ENCODE peak calls at places on chromosomes 1 and 21, in four cellular contexts. One of them, this sample, is unnamed.

GRCh38 chr1:184929711-184930202 is 44.6 kb downstream of the NIBAN1 start:
- DNase-seq in neuronal stem cell: no peak
- DNase-seq in H9: no peak
- DNase-seq in trophoblast cell: peak; percentile 60
- DNase-seq in this sample: peak; percentile 52

GRCh38 chr1:244276646-244277045 is 175.1 kb downstream of the ADSS2 start:
- DNase-seq in neuronal stem cell: no peak
- DNase-seq in H9: no peak
- DNase-seq in trophoblast cell: no peak
- DNase-seq in this sample: peak; percentile 28

GRCh38 chr1:70836456-70836855 is 211.2 kb downstream of the PTGER3 start:
- DNase-seq in neuronal stem cell: no peak
- DNase-seq in H9: no peak
- DNase-seq in trophoblast cell: no peak
- DNase-seq in this sample: no peak

GRCh38 chr1:84997667-84998600 is 1.0 kb upstream of the MCOLN2 start:
- DNase-seq in neuronal stem cell: peak; percentile 18
- DNase-seq in H9: peak; percentile 31
- DNase-seq in trophoblast cell: peak; percentile 27
- DNase-seq in this sample: peak; percentile 35

GRCh38 chr1:16075337-16076002 is 2.0 kb upstream of the FAM131C start:
- DNase-seq in neuronal stem cell: no peak
- DNase-seq in H9: no peak
- DNase-seq in trophoblast cell: no peak
- DNase-seq in this sample: peak; percentile 52

GRCh38 chr1:217342105-217342504 is 288.8 kb downstream of the GPATCH2 start:
- DNase-seq in neuronal stem cell: no peak
- DNase-seq in H9: no peak
- DNase-seq in trophoblast cell: no peak
- DNase-seq in this sample: no peak

GRCh38 chr1:54788462-54788861 is 12.7 kb downstream of the TTC22 start:
- DNase-seq in neuronal stem cell: no peak
- DNase-seq in H9: no peak
- DNase-seq in trophoblast cell: no peak
- DNase-seq in this sample: no peak

GRCh38 chr1:5920201-5920600 is 72.0 kb downstream of the NPHP4 start:
- DNase-seq in neuronal stem cell: no peak
- DNase-seq in H9: no peak
- DNase-seq in trophoblast cell: no peak
- DNase-seq in this sample: no peak

GRCh38 chr1:30670195-30671060 is 53.0 kb downstream of the MATN1 start:
- DNase-seq in neuronal stem cell: no peak
- DNase-seq in H9: no peak
- DNase-seq in trophoblast cell: no peak
- DNase-seq in this sample: no peak

DNA sequence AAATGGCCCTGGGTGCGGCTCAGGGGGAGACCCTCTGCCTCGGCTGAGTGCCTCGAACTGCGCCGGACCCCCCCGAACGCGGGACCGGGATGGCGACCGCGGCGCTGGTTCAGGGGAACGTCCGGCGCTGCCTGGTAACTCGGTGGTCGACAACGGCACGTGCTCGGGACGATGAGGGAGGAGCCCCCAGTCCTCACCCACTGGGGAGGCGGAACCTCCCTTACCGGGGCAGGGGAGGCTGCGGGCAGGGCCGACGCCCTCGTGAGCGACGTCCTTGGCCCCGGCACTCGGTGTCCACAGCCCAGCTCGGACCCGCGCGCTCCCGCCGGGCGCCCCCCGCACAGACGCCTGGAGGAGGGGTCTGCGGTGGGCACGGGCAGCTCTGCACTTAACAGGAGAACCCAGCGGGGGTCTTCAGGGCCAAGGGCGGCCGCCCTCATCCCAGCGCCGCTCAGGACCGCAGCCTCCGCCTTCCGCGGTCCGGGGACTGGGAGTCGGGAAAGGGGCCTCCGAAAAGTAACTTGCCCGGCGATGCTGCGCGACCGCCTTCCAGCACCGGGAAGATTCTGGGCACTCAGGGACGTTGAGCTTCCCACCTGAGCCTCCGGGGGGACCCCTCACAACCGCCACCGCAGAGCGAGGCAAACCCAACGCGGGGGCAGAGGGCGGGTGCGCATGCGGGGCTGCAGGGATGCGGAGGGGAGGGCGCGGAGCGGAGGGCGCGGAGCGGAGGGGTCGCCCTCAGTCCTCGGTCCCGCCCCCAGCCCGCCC is 1.7 kb downstream of the HES4 start:
- DNase-seq in neuronal stem cell: no peak
- DNase-seq in H9: peak; percentile 55
- DNase-seq in trophoblast cell: no peak
- DNase-seq in this sample: no peak
- H2BK12ac ChIP-seq in neuronal stem cell: peak overlapping the region; percentile 73
- H2BK12ac ChIP-seq in H9: no peak overlapping the region
- H2BK12ac ChIP-seq in trophoblast cell: no peak overlapping the region
- H2BK12ac ChIP-seq in this sample: no peak overlapping the region

DNA sequence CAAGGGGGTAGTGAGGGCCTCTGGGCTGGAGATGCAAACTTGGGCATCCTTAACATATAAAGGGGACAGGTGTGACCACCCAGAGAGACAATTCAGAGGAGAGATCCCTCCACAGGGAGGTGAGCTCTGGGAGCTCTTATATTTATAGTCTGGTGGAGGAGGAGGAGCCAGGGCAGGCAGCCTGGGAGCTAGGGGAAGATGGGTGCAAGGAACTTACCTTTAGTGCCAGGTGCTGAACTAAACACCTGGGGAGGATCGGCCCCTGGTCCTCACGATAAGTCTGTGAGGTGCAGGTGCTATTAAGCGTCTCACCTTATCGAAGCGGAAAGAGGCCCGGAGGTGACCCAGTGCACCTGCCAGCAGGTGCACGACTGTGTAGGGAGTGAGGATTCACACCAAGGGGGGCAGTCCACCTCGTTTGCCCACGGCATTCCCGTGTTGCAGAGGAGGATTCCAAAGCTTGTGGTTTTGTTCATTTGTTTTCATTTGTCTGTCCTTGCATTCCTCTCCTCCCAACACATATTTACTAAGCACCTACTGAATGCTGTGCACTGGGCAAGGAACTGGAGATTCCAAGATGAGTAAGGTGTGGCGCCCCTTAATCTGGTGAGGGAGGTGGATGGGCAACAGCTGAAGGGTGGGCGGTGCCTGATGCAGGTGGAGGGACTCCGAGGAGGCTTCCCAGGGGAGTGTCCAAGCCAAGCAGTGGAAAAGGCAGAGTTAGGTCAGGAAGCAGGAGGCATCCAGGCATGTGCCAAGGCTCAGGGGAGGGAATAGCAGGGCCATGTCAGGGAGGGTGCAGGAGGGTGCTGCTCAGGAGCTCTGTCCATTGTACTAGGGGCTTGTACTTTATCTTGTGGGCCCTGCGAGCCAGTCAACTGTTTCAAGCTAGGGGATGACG is 11.4 kb downstream of the ARHGEF10L start:
- DNase-seq in neuronal stem cell: no peak
- DNase-seq in H9: peak; percentile 56
- DNase-seq in trophoblast cell: no peak
- DNase-seq in this sample: no peak
- H2BK12ac ChIP-seq in neuronal stem cell: no peak overlapping the region
- H2BK12ac ChIP-seq in H9: no peak overlapping the region
- H2BK12ac ChIP-seq in trophoblast cell: no peak overlapping the region
- H2BK12ac ChIP-seq in this sample: peak overlapping the region; percentile 40

GRCh38 chr1:40840526-40841323 is 21.4 kb downstream of the CITED4 start:
- DNase-seq in neuronal stem cell: no peak
- DNase-seq in H9: no peak
- DNase-seq in trophoblast cell: no peak
- DNase-seq in this sample: no peak

GRCh38 chr1:40838045-40838979 is 23.9 kb downstream of the CITED4 start:
- DNase-seq in neuronal stem cell: no peak
- DNase-seq in H9: peak; percentile 76
- DNase-seq in trophoblast cell: no peak
- DNase-seq in this sample: no peak

GRCh38 chr1:40838980-40839942 is 22.9 kb downstream of the CITED4 start:
- DNase-seq in neuronal stem cell: no peak
- DNase-seq in H9: no peak
- DNase-seq in trophoblast cell: no peak
- DNase-seq in this sample: no peak

GRCh38 chr1:40841602-40842001 is 20.6 kb downstream of the CITED4 start:
- DNase-seq in neuronal stem cell: no peak
- DNase-seq in H9: no peak
- DNase-seq in trophoblast cell: no peak
- DNase-seq in this sample: no peak

GRCh38 chr1:40839943-40840335 is 22.2 kb downstream of the CITED4 start:
- DNase-seq in neuronal stem cell: no peak
- DNase-seq in H9: no peak
- DNase-seq in trophoblast cell: no peak
- DNase-seq in this sample: no peak
- H2BK12ac ChIP-seq in neuronal stem cell: no peak overlapping the region
- H2BK12ac ChIP-seq in H9: no peak overlapping the region
- H2BK12ac ChIP-seq in trophoblast cell: no peak overlapping the region
- H2BK12ac ChIP-seq in this sample: no peak overlapping the region

GRCh38 chr1:182617075-182617429 is 12.9 kb upstream of the RGS16 start:
- DNase-seq in neuronal stem cell: no peak
- DNase-seq in H9: no peak
- DNase-seq in trophoblast cell: no peak
- DNase-seq in this sample: no peak
- H2BK12ac ChIP-seq in neuronal stem cell: peak overlapping the region; percentile 78
- H2BK12ac ChIP-seq in H9: no peak overlapping the region
- H2BK12ac ChIP-seq in trophoblast cell: peak overlapping the region; percentile 74
- H2BK12ac ChIP-seq in this sample: no peak overlapping the region

GRCh38 chr1:64469977-64470669 is at the start of gene CACHD1:
- DNase-seq in neuronal stem cell: peak; percentile 78
- DNase-seq in H9: peak; percentile 82
- DNase-seq in trophoblast cell: peak; percentile 38
- DNase-seq in this sample: peak; percentile 82
- H2BK12ac ChIP-seq in neuronal stem cell: no peak within 1 kb of the TSS
- H2BK12ac ChIP-seq in H9: no peak within 1 kb of the TSS
- H2BK12ac ChIP-seq in trophoblast cell: no peak within 1 kb of the TSS
- H2BK12ac ChIP-seq in this sample: peak within 1 kb of the TSS; percentile 88

GRCh38 chr1:90044346-90044745 is 49.4 kb downstream of the ZNF326 start:
- DNase-seq in neuronal stem cell: no peak
- DNase-seq in H9: no peak
- DNase-seq in trophoblast cell: no peak
- DNase-seq in this sample: no peak
- H2BK12ac ChIP-seq in neuronal stem cell: no peak overlapping the region
- H2BK12ac ChIP-seq in H9: no peak overlapping the region
- H2BK12ac ChIP-seq in trophoblast cell: no peak overlapping the region
- H2BK12ac ChIP-seq in this sample: no peak overlapping the region

DNA sequence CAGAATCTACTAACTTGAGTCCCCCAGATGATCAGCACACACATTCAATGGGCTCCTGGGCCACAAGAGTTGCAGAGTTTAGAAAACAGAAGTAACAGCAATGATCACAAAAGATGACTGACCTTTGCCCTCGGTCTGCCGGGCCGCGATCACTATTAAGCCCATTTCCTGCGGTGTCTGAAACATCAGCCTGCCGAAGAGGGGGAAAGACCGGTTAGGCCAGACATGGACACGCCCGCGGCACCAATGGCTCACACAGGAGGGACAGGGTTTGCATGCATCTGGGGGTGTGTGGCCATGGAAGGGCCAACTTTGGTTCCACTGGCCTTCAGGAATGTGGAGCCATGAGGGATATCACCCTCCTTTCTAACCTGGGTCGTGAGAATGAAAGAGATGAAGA is 68.2 kb downstream of the SIM2 start:
- DNase-seq in neuronal stem cell: no peak
- DNase-seq in H9: no peak
- DNase-seq in trophoblast cell: peak; percentile 15
- DNase-seq in this sample: no peak
- H2BK12ac ChIP-seq in neuronal stem cell: peak overlapping the region; percentile 51
- H2BK12ac ChIP-seq in H9: no peak overlapping the region
- H2BK12ac ChIP-seq in trophoblast cell: no peak overlapping the region
- H2BK12ac ChIP-seq in this sample: no peak overlapping the region

DNA sequence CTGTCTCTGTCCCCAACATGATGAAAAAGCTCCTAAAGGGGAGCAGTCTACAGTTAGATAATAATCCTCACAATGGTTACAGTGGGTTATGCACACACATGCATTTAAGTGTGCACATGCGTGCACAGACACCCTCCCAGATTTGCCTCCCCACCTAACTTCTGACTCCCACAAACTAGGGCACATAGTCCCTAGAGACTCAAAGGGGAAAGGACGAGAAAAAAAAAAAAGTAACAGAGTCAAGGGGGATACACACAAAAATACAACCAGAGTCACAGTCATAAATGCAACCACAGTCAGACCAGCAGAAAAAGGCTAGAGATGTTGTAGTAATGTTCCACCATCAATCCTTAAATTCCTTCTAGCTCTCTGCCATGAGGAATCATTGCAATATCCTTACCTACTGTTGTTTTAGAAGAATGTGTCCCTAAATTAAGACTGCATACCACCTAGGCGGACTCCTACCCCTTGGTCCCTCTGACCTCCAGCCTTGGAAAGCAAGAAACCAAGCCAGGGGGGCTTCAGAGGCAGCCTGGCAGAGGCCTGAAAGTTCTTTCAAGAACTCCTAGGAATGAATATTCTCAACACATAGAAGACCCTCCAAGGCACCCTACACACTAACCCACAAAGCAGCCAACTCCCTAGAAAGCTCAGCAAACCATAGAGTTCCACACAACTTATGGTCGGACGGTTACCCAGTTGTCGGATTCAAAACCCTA is 1.3 kb downstream of the CRTC2 start:
- DNase-seq in neuronal stem cell: no peak
- DNase-seq in H9: no peak
- DNase-seq in trophoblast cell: peak; percentile 6
- DNase-seq in this sample: no peak
- H2BK12ac ChIP-seq in neuronal stem cell: no peak overlapping the region
- H2BK12ac ChIP-seq in H9: no peak overlapping the region
- H2BK12ac ChIP-seq in trophoblast cell: no peak overlapping the region
- H2BK12ac ChIP-seq in this sample: no peak overlapping the region